ENCODE peak calls at places on chromosomes 5 and 9, in eight cellular contexts. M is SW480; G is astrocyte of the spinal cord; D is cardiac muscle cell; N is stimulated activated effector memory CD8-positive, alpha-beta T cell treated with anti-CD3 and anti-CD28 coated beads, Interleukin-12 subunit alpha, Interleukin-12 subunit beta, amount 100 ng/mL, for 72 hours; L is thyroid gland; Y is choroid plexus epithelial cell; I is MCF 10A. S is an unnamed sample.

GRCh38 chr9:65404232-65405006 is 119.4 kb upstream of the FOXD4L5 start:
- DNase-seq in L (no peak), M (no peak), Y (no peak), I (no peak), N (no peak), D (no peak), G (no peak), S (no peak)

GRCh38 chr5:151892393-151892792 is 32.3 kb downstream of the GLRA1 start:
- DNase-seq in Y (no peak), M (no peak), D (no peak), L (no peak), I (peak), G (no peak), N (no peak), S (no peak)

GRCh38 chr9:13778486-13779110 is 499.1 kb upstream of the MPDZ start:
- DNase-seq in L (no peak), N (no peak), M (no peak), I (no peak), Y (peak), G (peak), D (peak), S (no peak)

GRCh38 chr9:31394040-31394473 is 990.4 kb upstream of the ACO1 start:
- DNase-seq in G (peak), I (peak), N (no peak), M (no peak), L (no peak), D (peak), Y (peak), S (no peak)

GRCh38 chr5:178246736-178247135 is 14.1 kb upstream of the PHYKPL start:
- DNase-seq in I (no peak), L (no peak), G (no peak), Y (no peak), M (no peak), N (no peak), D (no peak), S (no peak)

GRCh38 chr9:27440888-27441740 is 83.0 kb upstream of the IFNK start:
- DNase-seq in Y (no peak), G (peak), D (no peak), I (no peak), L (no peak), M (no peak), N (no peak), S (no peak)

GRCh38 chr9:120463765-120464164 is 116.2 kb downstream of the CDK5RAP2 start:
- DNase-seq in G (no peak), Y (no peak), M (no peak), I (no peak), D (no peak), N (no peak), L (no peak), S (no peak)

GRCh38 chr9:114007991-114008666 is 70.0 kb downstream of the AMBP start:
- DNase-seq in N (peak), L (no peak), I (no peak), M (no peak), Y (no peak), G (no peak), D (no peak), S (no peak)

GRCh38 chr5:134177197-134178171 is 734 bp upstream of the SKP1 start:
- DNase-seq in G (peak), D (peak), I (peak), Y (peak), L (peak), M (peak), N (no peak), S (no peak)

GRCh38 chr9:120876842-120877240 is at the start of gene PHF19:
- DNase-seq in G (peak), Y (peak), M (peak), L (no peak), I (peak), N (peak), D (peak), S (no peak)

GRCh38 chr5:20020235-20020634 is 32.2 kb upstream of the CDH18 start:
- DNase-seq in Y (no peak), D (no peak), M (no peak), N (no peak), I (no peak), G (no peak), L (no peak), S (no peak)

S was measured in neural crest cell.